ENCODE peak calls at places on chromosome 22, in four cellular contexts. X, W, P and Z are unnamed samples.

GRCh38 chr22:24510694-24511625 is 15.8 kb downstream of the UPB1 start:
- DNase-seq in X (peak), W (no peak), P (no peak), Z (no peak)

GRCh38 chr22:24205438-24206189 is 24.3 kb downstream of the SUSD2 start:
- DNase-seq in X (no peak), W (no peak), P (no peak), Z (no peak)

GRCh38 chr22:21990449-21991308 is 8.1 kb upstream of the TOP3B start:
- DNase-seq in X (no peak), W (no peak), P (no peak), Z (no peak)

GRCh38 chr22:50184004-50184461 is 1.7 kb upstream of the TRABD start:
- DNase-seq in X (peak), W (no peak), P (no peak), Z (no peak)

GRCh38 chr22:41382098-41382578 is 396 bp downstream of the TEF start:
- DNase-seq in X (no peak), W (peak), P (peak), Z (peak)

GRCh38 chr22:27674524-27674923 is 127.0 kb downstream of the MN1 start:
- DNase-seq in X (no peak), W (no peak), P (no peak), Z (no peak)

GRCh38 chr22:20604776-20605221 is 97.4 kb downstream of the MED15 start:
- DNase-seq in X (no peak), W (no peak), P (no peak), Z (no peak)

GRCh38 chr22:50044485-50045143 is 13.5 kb downstream of the TTLL8 start:
- DNase-seq in X (no peak), W (no peak), P (peak), Z (no peak)

GRCh38 chr22:32558681-32559355 is 84.2 kb downstream of the FBXO7 start:
- DNase-seq in X (peak), W (peak), P (peak), Z (no peak)

GRCh38 chr22:49107961-49108530 is 719.6 kb downstream of the BRD1 start:
- DNase-seq in X (no peak), W (no peak), P (no peak), Z (no peak)

GRCh38 chr22:28032896-28033295 is 113.8 kb upstream of the PITPNB start:
- DNase-seq in X (no peak), W (no peak), P (no peak), Z (no peak)

GRCh38 chr22:33803371-33803770 is 116.9 kb downstream of the LARGE1 start:
- DNase-seq in X (peak), W (no peak), P (no peak), Z (no peak)

GRCh38 chr22:43293661-43294392 is 49.3 kb downstream of the SCUBE1 start:
- DNase-seq in X (peak), W (no peak), P (no peak), Z (no peak)

GRCh38 chr22:11253000-11253511 is 4274.9 kb upstream of the OR11H1 start:
- DNase-seq in X (no peak), W (peak), P (no peak), Z (no peak)

GRCh38 chr22:45204751-45205623 is 35.7 kb downstream of the KIAA0930 start:
- DNase-seq in X (no peak), W (no peak), P (no peak), Z (no peak)

GRCh38 chr22:46984751-46985506 is 222.5 kb downstream of the TBC1D22A start:
- DNase-seq in X (peak), W (no peak), P (no peak), Z (no peak)

GRCh38 chr22:40396882-40397281 is 26.5 kb downstream of the SGSM3 start:
- DNase-seq in X (peak), W (no peak), P (no peak), Z (no peak)

GRCh38 chr22:22546490-22546889 is 12.6 kb downstream of the PRAME start:
- DNase-seq in X (peak), W (no peak), P (no peak), Z (no peak)

GRCh38 chr22:27060188-27060587 is 402.8 kb downstream of the MIAT start:
- DNase-seq in X (no peak), W (no peak), P (no peak), Z (no peak)

GRCh38 chr22:43166132-43166930 is 15.0 kb downstream of the TSPO start:
- DNase-seq in X (no peak), W (no peak), P (no peak), Z (no peak)

GRCh38 chr22:30600925-30601324 is 6.0 kb upstream of the TCN2 start:
- DNase-seq in X (no peak), W (no peak), P (no peak), Z (no peak)
- TF ChIP-seq CTCF in X (no peak), W (no peak), P (no peak), Z (no peak)

GRCh38 chr22:35587896-35588295 is 29.2 kb downstream of the MB start:
- DNase-seq in X (no peak), W (no peak), P (no peak), Z (no peak)

GRCh38 chr22:35589736-35590079 is 27.4 kb downstream of the MB start:
- DNase-seq in X (no peak), W (no peak), P (no peak), Z (no peak)

GRCh38 chr22:35590634-35591295 is 26.4 kb downstream of the MB start:
- DNase-seq in X (no peak), W (no peak), P (no peak), Z (no peak)

GRCh38 chr22:35587447-35587870 is 29.7 kb downstream of the MB start:
- DNase-seq in X (no peak), W (no peak), P (no peak), Z (no peak)

DNA sequence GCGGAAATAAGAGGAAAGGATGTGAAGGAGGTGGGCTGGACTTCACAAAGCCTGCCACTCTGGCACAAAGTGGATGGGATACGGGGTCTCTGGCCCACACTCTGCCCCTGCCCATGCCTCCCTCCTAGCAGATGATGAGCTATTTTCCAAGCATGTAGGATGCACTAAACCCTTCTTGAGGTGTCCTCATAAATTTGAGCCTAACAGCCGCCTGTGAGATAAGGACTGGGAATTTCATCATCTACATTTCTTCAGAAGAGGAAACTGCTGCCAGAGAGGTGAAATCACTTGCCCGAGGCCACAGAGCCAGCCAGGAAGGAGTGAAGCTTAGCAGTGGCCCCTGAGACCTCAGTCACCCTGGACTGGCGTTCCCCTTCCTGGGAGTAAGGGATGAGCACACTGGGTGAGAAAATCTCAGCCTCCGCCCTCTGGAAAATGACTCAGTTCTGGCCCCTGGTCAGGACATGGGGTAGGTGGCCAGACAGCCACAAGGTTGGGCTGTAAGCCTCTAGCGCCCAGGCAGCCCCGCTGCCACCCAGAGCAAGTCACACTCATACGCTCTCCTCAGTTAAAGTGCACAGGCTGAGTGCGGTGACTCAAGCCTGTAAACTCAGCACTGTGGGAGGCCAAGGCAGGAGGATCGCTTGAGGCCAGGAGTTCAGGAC is 27.9 kb downstream of the MB start:
- DNase-seq in X (peak), W (no peak), P (no peak), Z (no peak)
- TF ChIP-seq CTCF in X (peak), W (no peak), P (no peak), Z (no peak)

GRCh38 chr22:39318507-39319283 is 728 bp downstream of the RPL3 start:
- DNase-seq in X (no peak), W (no peak), P (no peak), Z (no peak)

GRCh38 chr22:39315389-39315788 is 4.0 kb downstream of the RPL3 start:
- DNase-seq in X (no peak), W (no peak), P (no peak), Z (no peak)

GRCh38 chr22:39317756-39318506 is 1.5 kb downstream of the RPL3 start:
- DNase-seq in X (peak), W (no peak), P (no peak), Z (no peak)

GRCh38 chr22:39317084-39317755 is 2.2 kb downstream of the RPL3 start:
- DNase-seq in X (no peak), W (no peak), P (peak), Z (no peak)

DNA sequence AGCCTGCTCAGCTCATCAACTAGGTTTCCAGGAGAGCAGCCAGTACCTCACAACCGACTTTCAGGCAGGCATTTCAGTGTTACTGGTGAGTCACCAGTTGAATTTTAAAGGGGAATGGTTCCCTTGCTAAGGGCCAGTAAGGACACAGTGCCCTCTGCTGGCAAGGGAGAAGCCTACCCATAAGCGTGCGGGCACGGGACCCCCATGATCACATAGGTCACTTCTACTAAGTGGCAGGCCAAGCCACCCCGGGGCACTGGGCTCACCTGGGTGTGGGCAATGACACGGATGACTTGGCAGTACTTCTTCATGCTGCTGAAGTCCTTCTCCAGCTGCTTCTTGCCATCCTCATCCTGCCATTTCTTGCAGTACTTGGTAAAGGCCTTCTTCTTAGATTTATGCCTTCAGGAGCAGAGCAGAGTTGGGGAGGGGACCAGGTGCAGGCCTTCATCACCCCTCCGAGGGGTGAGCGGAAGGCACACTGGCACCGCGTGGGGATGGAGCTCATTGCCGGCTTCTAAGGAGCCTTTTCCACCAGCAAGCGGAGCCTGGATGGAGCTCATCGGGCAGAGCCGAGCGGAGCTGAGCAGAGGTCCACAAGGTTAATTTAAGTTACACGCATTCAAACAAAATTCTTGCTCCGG is 2.9 kb downstream of the RPL3 start:
- DNase-seq in X (peak), W (no peak), P (peak), Z (peak)
- TF ChIP-seq CTCF in X (peak), W (peak), P (peak), Z (peak)

DNA sequence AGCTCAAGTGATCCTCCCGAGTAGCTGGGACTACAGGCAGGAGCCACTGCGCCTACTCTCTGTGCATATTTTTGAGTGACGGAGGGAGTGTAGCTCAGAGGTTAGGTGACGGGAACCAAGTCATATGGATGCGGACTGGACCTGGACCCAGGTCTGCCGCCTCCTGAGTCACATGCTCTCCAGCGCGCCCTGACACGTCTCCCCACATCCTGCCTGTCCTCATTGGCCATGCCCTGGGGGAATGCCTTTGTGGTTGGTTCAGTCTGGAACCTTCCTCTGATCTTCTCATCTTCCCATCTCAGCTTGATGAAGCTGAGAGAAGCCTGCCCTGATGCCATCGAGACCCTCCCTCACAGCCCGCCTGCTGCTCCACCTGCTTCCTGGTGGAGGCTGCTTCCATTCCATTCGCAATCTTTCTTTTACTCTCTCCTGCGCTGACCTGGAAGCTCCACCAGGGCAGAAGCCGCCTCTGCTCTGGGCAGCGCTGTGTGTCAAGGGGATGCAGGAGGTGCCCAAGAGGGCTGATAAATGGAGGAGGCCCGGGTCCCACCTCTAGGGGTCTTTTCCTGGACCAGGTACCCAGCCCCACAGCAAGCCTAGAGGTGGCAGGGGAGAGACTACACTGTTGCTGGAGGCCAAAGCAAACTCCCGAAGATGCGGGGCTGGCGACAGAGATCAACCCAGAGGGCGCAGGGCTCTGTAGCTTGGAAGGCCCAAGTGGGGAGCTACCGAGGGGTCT is 13.9 kb upstream of the BAIAP2L2 start:
- DNase-seq in X (no peak), W (no peak), P (no peak), Z (no peak)
- TF ChIP-seq CTCF in X (no peak), W (no peak), P (no peak), Z (no peak)

GRCh38 chr22:18970948-18971315 is 34.8 kb upstream of the PRODH start:
- DNase-seq in X (no peak), W (no peak), P (no peak), Z (no peak)

GRCh38 chr22:18968011-18968749 is 32.1 kb upstream of the PRODH start:
- DNase-seq in X (peak), W (no peak), P (peak), Z (no peak)

GRCh38 chr22:18971321-18971751 is 35.2 kb upstream of the PRODH start:
- DNase-seq in X (no peak), W (no peak), P (no peak), Z (no peak)

GRCh38 chr22:18973264-18974031 is 37.4 kb upstream of the PRODH start:
- DNase-seq in X (no peak), W (no peak), P (no peak), Z (no peak)

GRCh38 chr22:18970180-18970947 is 34.3 kb upstream of the PRODH start:
- DNase-seq in X (no peak), W (no peak), P (no peak), Z (no peak)
- TF ChIP-seq CTCF in X (no peak), W (no peak), P (no peak), Z (no peak)